ENCODE peak calls at places on chromosomes 11 and 22, in nine cellular contexts. One of them, this sample, is unnamed.

GRCh38 chr11:102615894-102616432 is 9.2 kb downstream of the MMP20 start:
- DNase-seq in KG1: no peak
- DNase-seq in ACHN: no peak
- DNase-seq in effector memory CD4-positive, alpha-beta T cell: no peak
- DNase-seq in activated naive CD4-positive, alpha-beta T cell: no peak
- DNase-seq in EH: no peak
- DNase-seq in activated CD4-positive, alpha-beta T cell treated with anti-CD3 and anti-CD28 coated beads, Interleukin-2, amount 10 ng/mL, durations not matched to agents 7 days and 5 days: no peak
- DNase-seq in BJ: no peak
- DNase-seq in iris pigment epithelial cell: no peak
- DNase-seq in this sample: no peak

GRCh38 chr11:47259178-47259977 is 1.6 kb downstream of the NR1H3 start:
- DNase-seq in effector memory CD4-positive, alpha-beta T cell: no peak
- DNase-seq in ACHN: peak
- DNase-seq in EH: peak
- DNase-seq in BJ: no peak
- DNase-seq in activated CD4-positive, alpha-beta T cell treated with anti-CD3 and anti-CD28 coated beads, Interleukin-2, amount 10 ng/mL, durations not matched to agents 7 days and 5 days: peak
- DNase-seq in KG1: peak
- DNase-seq in iris pigment epithelial cell: no peak
- DNase-seq in activated naive CD4-positive, alpha-beta T cell: no peak
- DNase-seq in this sample: peak

GRCh38 chr11:61793084-61793828 is 545 bp downstream of the FEN1 start:
- DNase-seq in KG1: peak
- DNase-seq in effector memory CD4-positive, alpha-beta T cell: no peak
- DNase-seq in BJ: no peak
- DNase-seq in EH: no peak
- DNase-seq in ACHN: peak
- DNase-seq in iris pigment epithelial cell: no peak
- DNase-seq in activated CD4-positive, alpha-beta T cell treated with anti-CD3 and anti-CD28 coated beads, Interleukin-2, amount 10 ng/mL, durations not matched to agents 7 days and 5 days: peak
- DNase-seq in activated naive CD4-positive, alpha-beta T cell: no peak
- DNase-seq in this sample: peak

GRCh38 chr11:12724301-12725046 is 50.3 kb downstream of the TEAD1 start:
- DNase-seq in EH: peak
- DNase-seq in activated naive CD4-positive, alpha-beta T cell: no peak
- DNase-seq in effector memory CD4-positive, alpha-beta T cell: no peak
- DNase-seq in activated CD4-positive, alpha-beta T cell treated with anti-CD3 and anti-CD28 coated beads, Interleukin-2, amount 10 ng/mL, durations not matched to agents 7 days and 5 days: no peak
- DNase-seq in ACHN: peak
- DNase-seq in BJ: peak
- DNase-seq in KG1: no peak
- DNase-seq in iris pigment epithelial cell: peak
- DNase-seq in this sample: peak

GRCh38 chr22:22480940-22481339 is 27.6 kb downstream of the ZNF280B start:
- DNase-seq in activated naive CD4-positive, alpha-beta T cell: no peak
- DNase-seq in iris pigment epithelial cell: no peak
- DNase-seq in activated CD4-positive, alpha-beta T cell treated with anti-CD3 and anti-CD28 coated beads, Interleukin-2, amount 10 ng/mL, durations not matched to agents 7 days and 5 days: no peak
- DNase-seq in BJ: no peak
- DNase-seq in effector memory CD4-positive, alpha-beta T cell: no peak
- DNase-seq in ACHN: peak
- DNase-seq in KG1: no peak
- DNase-seq in EH: no peak
- DNase-seq in this sample: no peak

GRCh38 chr11:27205269-27205668 is 157.7 kb downstream of the CCDC34 start:
- DNase-seq in EH: peak
- DNase-seq in iris pigment epithelial cell: no peak
- DNase-seq in BJ: no peak
- DNase-seq in KG1: no peak
- DNase-seq in activated CD4-positive, alpha-beta T cell treated with anti-CD3 and anti-CD28 coated beads, Interleukin-2, amount 10 ng/mL, durations not matched to agents 7 days and 5 days: no peak
- DNase-seq in ACHN: no peak
- DNase-seq in effector memory CD4-positive, alpha-beta T cell: no peak
- DNase-seq in activated naive CD4-positive, alpha-beta T cell: no peak
- DNase-seq in this sample: no peak

GRCh38 chr22:48665286-48666010 is 1162.2 kb downstream of the BRD1 start:
- DNase-seq in KG1: no peak
- DNase-seq in activated CD4-positive, alpha-beta T cell treated with anti-CD3 and anti-CD28 coated beads, Interleukin-2, amount 10 ng/mL, durations not matched to agents 7 days and 5 days: no peak
- DNase-seq in effector memory CD4-positive, alpha-beta T cell: no peak
- DNase-seq in ACHN: no peak
- DNase-seq in activated naive CD4-positive, alpha-beta T cell: no peak
- DNase-seq in BJ: no peak
- DNase-seq in iris pigment epithelial cell: no peak
- DNase-seq in EH: no peak
- DNase-seq in this sample: no peak

GRCh38 chr22:42399315-42400271 is 32.6 kb downstream of the NFAM1 start:
- DNase-seq in ACHN: no peak
- DNase-seq in BJ: no peak
- DNase-seq in EH: peak
- DNase-seq in activated naive CD4-positive, alpha-beta T cell: no peak
- DNase-seq in KG1: peak
- DNase-seq in iris pigment epithelial cell: no peak
- DNase-seq in activated CD4-positive, alpha-beta T cell treated with anti-CD3 and anti-CD28 coated beads, Interleukin-2, amount 10 ng/mL, durations not matched to agents 7 days and 5 days: no peak
- DNase-seq in effector memory CD4-positive, alpha-beta T cell: no peak
- DNase-seq in this sample: peak

GRCh38 chr11:19951558-19952083 is 208.7 kb downstream of the DBX1 start:
- DNase-seq in activated naive CD4-positive, alpha-beta T cell: no peak
- DNase-seq in BJ: no peak
- DNase-seq in KG1: peak
- DNase-seq in iris pigment epithelial cell: peak
- DNase-seq in ACHN: peak
- DNase-seq in activated CD4-positive, alpha-beta T cell treated with anti-CD3 and anti-CD28 coated beads, Interleukin-2, amount 10 ng/mL, durations not matched to agents 7 days and 5 days: peak
- DNase-seq in effector memory CD4-positive, alpha-beta T cell: no peak
- DNase-seq in EH: peak
- DNase-seq in this sample: peak

GRCh38 chr11:120219935-120220746 is 9.3 kb downstream of the OAF start:
- DNase-seq in iris pigment epithelial cell: no peak
- DNase-seq in KG1: no peak
- DNase-seq in effector memory CD4-positive, alpha-beta T cell: no peak
- DNase-seq in ACHN: no peak
- DNase-seq in BJ: no peak
- DNase-seq in EH: no peak
- DNase-seq in activated CD4-positive, alpha-beta T cell treated with anti-CD3 and anti-CD28 coated beads, Interleukin-2, amount 10 ng/mL, durations not matched to agents 7 days and 5 days: no peak
- DNase-seq in activated naive CD4-positive, alpha-beta T cell: no peak
- DNase-seq in this sample: no peak

GRCh38 chr22:50146440-50147228 is 23.9 kb upstream of the PANX2 start:
- DNase-seq in iris pigment epithelial cell: peak
- DNase-seq in effector memory CD4-positive, alpha-beta T cell: no peak
- DNase-seq in ACHN: peak
- DNase-seq in activated naive CD4-positive, alpha-beta T cell: no peak
- DNase-seq in EH: peak
- DNase-seq in KG1: no peak
- DNase-seq in BJ: no peak
- DNase-seq in activated CD4-positive, alpha-beta T cell treated with anti-CD3 and anti-CD28 coated beads, Interleukin-2, amount 10 ng/mL, durations not matched to agents 7 days and 5 days: no peak
- DNase-seq in this sample: peak

GRCh38 chr11:122491486-122491885 is 164.0 kb upstream of the UBASH3B start:
- DNase-seq in activated naive CD4-positive, alpha-beta T cell: no peak
- DNase-seq in EH: peak
- DNase-seq in ACHN: no peak
- DNase-seq in KG1: peak
- DNase-seq in activated CD4-positive, alpha-beta T cell treated with anti-CD3 and anti-CD28 coated beads, Interleukin-2, amount 10 ng/mL, durations not matched to agents 7 days and 5 days: no peak
- DNase-seq in BJ: peak
- DNase-seq in effector memory CD4-positive, alpha-beta T cell: no peak
- DNase-seq in iris pigment epithelial cell: peak
- DNase-seq in this sample: no peak

GRCh38 chr11:111797145-111797581 is 31.0 kb upstream of the PPP2R1B start:
- DNase-seq in KG1: no peak
- DNase-seq in BJ: no peak
- DNase-seq in iris pigment epithelial cell: peak
- DNase-seq in EH: peak
- DNase-seq in activated CD4-positive, alpha-beta T cell treated with anti-CD3 and anti-CD28 coated beads, Interleukin-2, amount 10 ng/mL, durations not matched to agents 7 days and 5 days: no peak
- DNase-seq in ACHN: peak
- DNase-seq in activated naive CD4-positive, alpha-beta T cell: no peak
- DNase-seq in effector memory CD4-positive, alpha-beta T cell: no peak
- DNase-seq in this sample: no peak

GRCh38 chr11:66718320-66718971 is 10.6 kb downstream of the SPTBN2 start:
- DNase-seq in iris pigment epithelial cell: no peak
- DNase-seq in effector memory CD4-positive, alpha-beta T cell: no peak
- DNase-seq in activated CD4-positive, alpha-beta T cell treated with anti-CD3 and anti-CD28 coated beads, Interleukin-2, amount 10 ng/mL, durations not matched to agents 7 days and 5 days: no peak
- DNase-seq in ACHN: no peak
- DNase-seq in KG1: no peak
- DNase-seq in BJ: no peak
- DNase-seq in EH: peak
- DNase-seq in activated naive CD4-positive, alpha-beta T cell: no peak
- DNase-seq in this sample: no peak

GRCh38 chr11:65766535-65766934 is 14.2 kb downstream of the AP5B1 start:
- DNase-seq in ACHN: no peak
- DNase-seq in BJ: no peak
- DNase-seq in activated CD4-positive, alpha-beta T cell treated with anti-CD3 and anti-CD28 coated beads, Interleukin-2, amount 10 ng/mL, durations not matched to agents 7 days and 5 days: no peak
- DNase-seq in EH: peak
- DNase-seq in effector memory CD4-positive, alpha-beta T cell: no peak
- DNase-seq in activated naive CD4-positive, alpha-beta T cell: no peak
- DNase-seq in KG1: no peak
- DNase-seq in iris pigment epithelial cell: peak
- DNase-seq in this sample: no peak

GRCh38 chr11:128814856-128815705 is 52.0 kb downstream of the KCNJ1 start:
- DNase-seq in iris pigment epithelial cell: peak
- DNase-seq in ACHN: no peak
- DNase-seq in activated naive CD4-positive, alpha-beta T cell: no peak
- DNase-seq in EH: peak
- DNase-seq in effector memory CD4-positive, alpha-beta T cell: no peak
- DNase-seq in activated CD4-positive, alpha-beta T cell treated with anti-CD3 and anti-CD28 coated beads, Interleukin-2, amount 10 ng/mL, durations not matched to agents 7 days and 5 days: no peak
- DNase-seq in BJ: peak
- DNase-seq in KG1: no peak
- DNase-seq in this sample: peak

GRCh38 chr22:46465348-46465725 is 72.1 kb downstream of the CELSR1 start:
- DNase-seq in ACHN: no peak
- DNase-seq in effector memory CD4-positive, alpha-beta T cell: no peak
- DNase-seq in BJ: no peak
- DNase-seq in KG1: no peak
- DNase-seq in activated naive CD4-positive, alpha-beta T cell: no peak
- DNase-seq in EH: no peak
- DNase-seq in iris pigment epithelial cell: no peak
- DNase-seq in activated CD4-positive, alpha-beta T cell treated with anti-CD3 and anti-CD28 coated beads, Interleukin-2, amount 10 ng/mL, durations not matched to agents 7 days and 5 days: no peak
- DNase-seq in this sample: no peak

GRCh38 chr11:24142062-24142461 is 354.8 kb upstream of the LUZP2 start:
- DNase-seq in KG1: no peak
- DNase-seq in effector memory CD4-positive, alpha-beta T cell: no peak
- DNase-seq in iris pigment epithelial cell: peak
- DNase-seq in ACHN: no peak
- DNase-seq in BJ: no peak
- DNase-seq in activated naive CD4-positive, alpha-beta T cell: no peak
- DNase-seq in activated CD4-positive, alpha-beta T cell treated with anti-CD3 and anti-CD28 coated beads, Interleukin-2, amount 10 ng/mL, durations not matched to agents 7 days and 5 days: no peak
- DNase-seq in EH: no peak
- DNase-seq in this sample: no peak

GRCh38 chr22:33835196-33835788 is 85.0 kb downstream of the LARGE1 start:
- DNase-seq in effector memory CD4-positive, alpha-beta T cell: no peak
- DNase-seq in EH: no peak
- DNase-seq in BJ: no peak
- DNase-seq in iris pigment epithelial cell: no peak
- DNase-seq in KG1: no peak
- DNase-seq in activated naive CD4-positive, alpha-beta T cell: no peak
- DNase-seq in activated CD4-positive, alpha-beta T cell treated with anti-CD3 and anti-CD28 coated beads, Interleukin-2, amount 10 ng/mL, durations not matched to agents 7 days and 5 days: no peak
- DNase-seq in ACHN: no peak
- DNase-seq in this sample: peak

GRCh38 chr11:75689861-75690641 is 21.2 kb upstream of the MAP6 start:
- DNase-seq in ACHN: no peak
- DNase-seq in iris pigment epithelial cell: no peak
- DNase-seq in effector memory CD4-positive, alpha-beta T cell: no peak
- DNase-seq in KG1: no peak
- DNase-seq in activated naive CD4-positive, alpha-beta T cell: no peak
- DNase-seq in activated CD4-positive, alpha-beta T cell treated with anti-CD3 and anti-CD28 coated beads, Interleukin-2, amount 10 ng/mL, durations not matched to agents 7 days and 5 days: no peak
- DNase-seq in BJ: no peak
- DNase-seq in EH: peak
- DNase-seq in this sample: no peak

GRCh38 chr22:35892192-35892591 is 136.4 kb downstream of the RBFOX2 start:
- DNase-seq in KG1: no peak
- DNase-seq in EH: peak
- DNase-seq in activated naive CD4-positive, alpha-beta T cell: no peak
- DNase-seq in activated CD4-positive, alpha-beta T cell treated with anti-CD3 and anti-CD28 coated beads, Interleukin-2, amount 10 ng/mL, durations not matched to agents 7 days and 5 days: no peak
- DNase-seq in ACHN: peak
- DNase-seq in effector memory CD4-positive, alpha-beta T cell: no peak
- DNase-seq in BJ: no peak
- DNase-seq in iris pigment epithelial cell: peak
- DNase-seq in this sample: no peak

GRCh38 chr22:49793296-49793695 is 34.4 kb downstream of the BRD1 start:
- DNase-seq in EH: no peak
- DNase-seq in BJ: no peak
- DNase-seq in effector memory CD4-positive, alpha-beta T cell: no peak
- DNase-seq in ACHN: no peak
- DNase-seq in KG1: no peak
- DNase-seq in iris pigment epithelial cell: no peak
- DNase-seq in activated CD4-positive, alpha-beta T cell treated with anti-CD3 and anti-CD28 coated beads, Interleukin-2, amount 10 ng/mL, durations not matched to agents 7 days and 5 days: no peak
- DNase-seq in activated naive CD4-positive, alpha-beta T cell: no peak
- DNase-seq in this sample: no peak

GRCh38 chr11:120061036-120061760 is 76.7 kb downstream of the TRIM29 start:
- DNase-seq in iris pigment epithelial cell: peak
- DNase-seq in effector memory CD4-positive, alpha-beta T cell: no peak
- DNase-seq in activated CD4-positive, alpha-beta T cell treated with anti-CD3 and anti-CD28 coated beads, Interleukin-2, amount 10 ng/mL, durations not matched to agents 7 days and 5 days: no peak
- DNase-seq in KG1: no peak
- DNase-seq in ACHN: no peak
- DNase-seq in BJ: no peak
- DNase-seq in activated naive CD4-positive, alpha-beta T cell: no peak
- DNase-seq in EH: peak
- DNase-seq in this sample: peak

GRCh38 chr22:19666663-19667593 is 47.4 kb upstream of the SEPTIN5 start:
- DNase-seq in iris pigment epithelial cell: peak
- DNase-seq in activated naive CD4-positive, alpha-beta T cell: no peak
- DNase-seq in effector memory CD4-positive, alpha-beta T cell: no peak
- DNase-seq in activated CD4-positive, alpha-beta T cell treated with anti-CD3 and anti-CD28 coated beads, Interleukin-2, amount 10 ng/mL, durations not matched to agents 7 days and 5 days: no peak
- DNase-seq in BJ: peak
- DNase-seq in KG1: no peak
- DNase-seq in ACHN: no peak
- DNase-seq in EH: peak
- DNase-seq in this sample: no peak

GRCh38 chr22:48889209-48889830 is 938.4 kb downstream of the BRD1 start:
- DNase-seq in ACHN: no peak
- DNase-seq in EH: no peak
- DNase-seq in effector memory CD4-positive, alpha-beta T cell: no peak
- DNase-seq in KG1: no peak
- DNase-seq in activated CD4-positive, alpha-beta T cell treated with anti-CD3 and anti-CD28 coated beads, Interleukin-2, amount 10 ng/mL, durations not matched to agents 7 days and 5 days: no peak
- DNase-seq in BJ: no peak
- DNase-seq in activated naive CD4-positive, alpha-beta T cell: no peak
- DNase-seq in iris pigment epithelial cell: no peak
- DNase-seq in this sample: no peak

GRCh38 chr11:85661972-85662664 is 2.8 kb downstream of the CREBZF start:
- DNase-seq in BJ: no peak
- DNase-seq in activated CD4-positive, alpha-beta T cell treated with anti-CD3 and anti-CD28 coated beads, Interleukin-2, amount 10 ng/mL, durations not matched to agents 7 days and 5 days: no peak
- DNase-seq in EH: peak
- DNase-seq in activated naive CD4-positive, alpha-beta T cell: no peak
- DNase-seq in effector memory CD4-positive, alpha-beta T cell: no peak
- DNase-seq in KG1: no peak
- DNase-seq in ACHN: no peak
- DNase-seq in iris pigment epithelial cell: no peak
- DNase-seq in this sample: no peak

GRCh38 chr11:76606102-76606793 is 64.3 kb downstream of the LRRC32 start:
- DNase-seq in activated CD4-positive, alpha-beta T cell treated with anti-CD3 and anti-CD28 coated beads, Interleukin-2, amount 10 ng/mL, durations not matched to agents 7 days and 5 days: no peak
- DNase-seq in BJ: no peak
- DNase-seq in KG1: no peak
- DNase-seq in iris pigment epithelial cell: no peak
- DNase-seq in EH: no peak
- DNase-seq in effector memory CD4-positive, alpha-beta T cell: no peak
- DNase-seq in activated naive CD4-positive, alpha-beta T cell: no peak
- DNase-seq in ACHN: no peak
- DNase-seq in this sample: no peak

GRCh38 chr22:47356433-47357011 is 594.1 kb downstream of the TBC1D22A start:
- DNase-seq in activated naive CD4-positive, alpha-beta T cell: no peak
- DNase-seq in effector memory CD4-positive, alpha-beta T cell: no peak
- DNase-seq in ACHN: no peak
- DNase-seq in BJ: no peak
- DNase-seq in EH: no peak
- DNase-seq in KG1: no peak
- DNase-seq in activated CD4-positive, alpha-beta T cell treated with anti-CD3 and anti-CD28 coated beads, Interleukin-2, amount 10 ng/mL, durations not matched to agents 7 days and 5 days: no peak
- DNase-seq in iris pigment epithelial cell: no peak
- DNase-seq in this sample: no peak

GRCh38 chr22:26122920-26123468 is 46.3 kb upstream of the SEZ6L start:
- DNase-seq in effector memory CD4-positive, alpha-beta T cell: no peak
- DNase-seq in activated CD4-positive, alpha-beta T cell treated with anti-CD3 and anti-CD28 coated beads, Interleukin-2, amount 10 ng/mL, durations not matched to agents 7 days and 5 days: no peak
- DNase-seq in activated naive CD4-positive, alpha-beta T cell: no peak
- DNase-seq in KG1: no peak
- DNase-seq in EH: no peak
- DNase-seq in iris pigment epithelial cell: no peak
- DNase-seq in ACHN: no peak
- DNase-seq in BJ: no peak
- DNase-seq in this sample: no peak

GRCh38 chr22:19117111-19117512 is 5.1 kb downstream of the DGCR2 start:
- DNase-seq in BJ: no peak
- DNase-seq in KG1: no peak
- DNase-seq in iris pigment epithelial cell: no peak
- DNase-seq in activated naive CD4-positive, alpha-beta T cell: no peak
- DNase-seq in activated CD4-positive, alpha-beta T cell treated with anti-CD3 and anti-CD28 coated beads, Interleukin-2, amount 10 ng/mL, durations not matched to agents 7 days and 5 days: no peak
- DNase-seq in ACHN: no peak
- DNase-seq in effector memory CD4-positive, alpha-beta T cell: no peak
- DNase-seq in EH: no peak
- DNase-seq in this sample: no peak

GRCh38 chr22:30390974-30391691 is 3.9 kb upstream of the RNF215 start:
- DNase-seq in effector memory CD4-positive, alpha-beta T cell: peak
- DNase-seq in activated CD4-positive, alpha-beta T cell treated with anti-CD3 and anti-CD28 coated beads, Interleukin-2, amount 10 ng/mL, durations not matched to agents 7 days and 5 days: peak
- DNase-seq in ACHN: peak
- DNase-seq in iris pigment epithelial cell: peak
- DNase-seq in KG1: peak
- DNase-seq in EH: peak
- DNase-seq in activated naive CD4-positive, alpha-beta T cell: peak
- DNase-seq in BJ: peak
- DNase-seq in this sample: peak

This sample was measured in neural progenitor cell.